ENCODE peak calls at places on chromosome 9, in five cellular contexts. S, P, Y, O and D are unnamed samples.

GRCh38 chr9:1366300-1366699 is 316.1 kb downstream of the DMRT2 start:
- DNase-seq in S (no peak), Y (no peak), O (no peak), P (no peak), D (no peak)

GRCh38 chr9:138098116-138098907 is 220.7 kb downstream of the CACNA1B start:
- DNase-seq in P (no peak), O (no peak), Y (no peak), S (no peak), D (no peak)

GRCh38 chr9:87878930-87879603 is 3.6 kb upstream of the SPATA31E1 start:
- DNase-seq in O (peak), S (no peak), P (no peak), Y (no peak), D (peak)

GRCh38 chr9:7234144-7234543 is 476.4 kb downstream of the KDM4C start:
- DNase-seq in S (no peak), O (no peak), Y (peak), P (no peak), D (peak)

GRCh38 chr9:33466565-33467495 is 6.9 kb downstream of the NOL6 start:
- DNase-seq in P (peak), S (no peak), Y (peak), O (no peak), D (peak)

GRCh38 chr9:89187950-89188349 is 9.3 kb upstream of the SHC3 start:
- DNase-seq in Y (no peak), S (no peak), P (no peak), O (no peak), D (no peak)

GRCh38 chr9:83197611-83198010 is 134.7 kb upstream of the RASEF start:
- DNase-seq in S (no peak), Y (peak), P (no peak), O (no peak), D (no peak)

GRCh38 chr9:14221558-14221957 is 92.4 kb downstream of the NFIB start:
- DNase-seq in O (peak), P (no peak), Y (no peak), S (no peak), D (peak)

GRCh38 chr9:116160676-116161571 is 7.3 kb downstream of the PAPPA start:
- DNase-seq in O (no peak), S (no peak), P (no peak), Y (no peak), D (no peak)

GRCh38 chr9:89605181-89606048 is 603 bp downstream of the GADD45G start:
- DNase-seq in P (peak), Y (peak), O (no peak), S (no peak), D (no peak)

GRCh38 chr9:135348076-135348787 is 131.3 kb upstream of the PPP1R26 start:
- DNase-seq in S (no peak), Y (no peak), O (no peak), P (no peak), D (no peak)